ENCODE peak calls at places on chromosomes 16 and 17, in six cellular contexts. Q is spleen, K is sigmoid colon, Y is tibial nerve, H is HCT116, F is lower leg skin. D is an unnamed sample.
A peak's percentile ranks its signal among the peaks of the same experiment; 100 is the strongest.

GRCh38 chr16:81885976-81886586 is 107.0 kb downstream of the PLCG2 start:
- DNase-seq in K (no peak), H (peak; percentile 40), F (no peak), Y (no peak), Q (no peak), D (no peak)

GRCh38 chr17:77300016-77300686 is 159.4 kb downstream of the SEC14L1 start:
- DNase-seq in K (no peak), F (no peak), H (no peak), Q (no peak), Y (no peak), D (no peak)

GRCh38 chr17:72502111-72502939 is 381.5 kb downstream of the SOX9 start:
- DNase-seq in F (no peak), Y (peak; percentile 25), Q (peak; percentile 30), K (no peak), H (no peak), D (no peak)

GRCh38 chr16:57196753-57197152 is 10.6 kb downstream of the RSPRY1 start:
- DNase-seq in K (no peak), F (no peak), H (no peak), Y (no peak), Q (no peak), D (no peak)

GRCh38 chr16:74322301-74322710 is 25.7 kb downstream of the PSMD7 start:
- DNase-seq in H (no peak), Y (no peak), Q (no peak), K (no peak), F (no peak), D (no peak)

GRCh38 chr17:81898029-81898866 is 3.8 kb upstream of the NPB start:
- DNase-seq in F (no peak), Y (no peak), K (no peak), Q (no peak), H (peak; percentile 56), D (no peak)

GRCh38 chr17:29179232-29180036 is 764 bp downstream of the MYO18A start:
- DNase-seq in K (no peak), Y (no peak), H (no peak), F (peak; percentile 92), Q (no peak), D (no peak)

GRCh38 chr16:1486551-1487390 is 2.0 kb downstream of the PTX4 start:
- DNase-seq in Q (no peak), H (no peak), Y (no peak), F (no peak), K (no peak), D (no peak)

GRCh38 chr16:78460428-78460827 is 361.0 kb downstream of the WWOX start:
- DNase-seq in Q (no peak), H (no peak), Y (no peak), K (no peak), F (no peak), D (no peak)

GRCh38 chr17:37506678-37507077 is 17.0 kb downstream of the DUSP14 start:
- DNase-seq in F (no peak), K (no peak), H (peak; percentile 23), Q (no peak), Y (no peak), D (no peak)

DNA sequence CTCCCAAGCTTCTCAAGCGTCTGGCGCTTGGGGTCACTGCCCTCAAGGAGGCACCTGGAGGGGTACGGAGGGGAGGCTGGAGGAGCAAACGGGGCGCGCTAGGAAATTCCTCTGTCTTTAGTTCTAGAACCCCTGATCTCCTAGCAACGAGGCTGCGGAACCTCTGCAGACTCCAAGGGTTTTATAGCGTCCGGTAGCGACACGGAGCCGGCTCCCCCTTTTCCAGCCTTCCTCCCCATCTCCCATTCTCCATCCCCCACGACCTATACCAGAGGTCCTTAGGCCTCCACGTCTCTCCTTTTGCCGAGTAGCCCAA is 601 bp upstream of the CDIPT start:
- DNase-seq in Y (no peak), H (no peak), Q (no peak), F (no peak), K (no peak), D (no peak)
- H3K4me3 ChIP-seq in Y (peak overlapping the region; percentile 11), H (peak overlapping the region; percentile 89), Q (peak overlapping the region; percentile 97), F (no peak overlapping the region), K (peak overlapping the region; percentile 96), D (peak overlapping the region; percentile 68)

DNA sequence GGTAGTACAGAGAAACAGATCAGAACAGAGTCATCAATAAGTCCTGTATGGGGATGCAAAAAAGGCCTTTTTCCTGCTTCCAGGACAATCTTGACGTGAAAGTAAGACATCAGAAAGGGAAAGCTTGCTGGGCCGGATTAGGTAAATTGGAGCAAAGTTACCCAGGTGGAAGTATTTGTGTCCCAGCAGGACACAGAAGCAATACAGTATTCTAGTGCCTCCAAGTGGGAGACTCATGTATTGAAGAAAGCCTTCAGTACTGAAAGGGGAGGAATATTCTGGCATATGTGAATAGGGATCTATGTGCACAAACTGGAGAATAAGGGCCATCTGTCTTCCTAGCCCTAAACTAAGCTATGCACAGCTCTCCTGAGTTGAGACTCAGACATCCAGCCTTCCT is 327.2 kb upstream of the CDH8 start:
- DNase-seq in K (no peak), Q (no peak), F (no peak), H (no peak), Y (no peak), D (no peak)
- TF ChIP-seq CTCF in K (no peak), Q (no peak), F (no peak), H (no peak), Y (no peak), D (no peak)

DNA sequence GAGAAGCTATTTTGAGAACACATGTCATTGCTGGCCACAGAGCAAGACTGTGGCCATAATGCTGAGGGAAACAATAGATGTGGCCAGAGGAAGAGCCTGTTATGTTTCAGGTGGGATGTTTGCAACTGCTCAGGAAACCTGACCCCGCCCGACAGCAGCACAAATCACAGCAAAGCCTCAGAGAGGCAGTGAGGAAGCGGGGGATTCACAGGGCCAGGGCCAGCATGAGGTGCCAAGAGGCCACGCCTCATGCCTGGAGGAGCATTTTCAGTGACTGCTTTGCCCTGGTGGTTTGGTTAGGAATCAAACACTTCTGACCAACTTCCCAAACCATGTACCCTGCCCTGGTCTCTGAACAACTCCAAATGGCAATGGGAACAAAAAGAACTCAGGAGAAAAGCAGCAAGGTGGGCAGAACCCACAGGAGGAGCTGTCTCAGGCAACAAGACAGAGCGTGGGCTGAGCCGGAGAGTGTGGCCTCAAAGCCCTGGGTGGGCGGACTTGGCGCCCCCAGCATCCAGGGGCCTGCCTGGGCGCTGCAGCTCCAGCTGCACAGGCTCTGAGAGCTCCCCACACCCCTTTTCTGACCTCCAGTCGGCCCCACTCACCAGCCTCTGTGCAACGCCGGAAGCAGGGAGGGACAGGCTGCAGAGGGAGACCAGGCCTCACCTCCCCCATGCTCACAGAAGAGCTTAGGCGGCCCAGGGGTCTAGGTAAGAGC is 20.6 kb downstream of the HIC1 start:
- DNase-seq in Q (peak; percentile 79), H (no peak), K (peak; percentile 77), Y (no peak), F (peak; percentile 88), D (no peak)
- TF ChIP-seq POLR2A in Q (no peak), H (no peak), K (no peak), Y (no peak), F (no peak), D (no peak)

GRCh38 chr16:3856367-3857141 is 24.0 kb downstream of the CREBBP start:
- DNase-seq in K (no peak), H (no peak), F (no peak), Y (no peak), Q (no peak), D (no peak)
- H3K4me3 ChIP-seq in K (no peak overlapping the region), H (no peak overlapping the region), F (no peak overlapping the region), Y (no peak overlapping the region), Q (no peak overlapping the region), D (peak overlapping the region; percentile 16)